ENCODE peak calls at places on chromosomes 5 and 9, in eight cellular contexts. W, X, S, H, P, M, G and K are unnamed samples.

GRCh38 chr9:132141364-132141947 is 20.4 kb upstream of the NTNG2 start:
- DNase-seq in W (no peak), H (peak), P (peak), M (no peak), G (peak), S (no peak), X (no peak), K (no peak)

GRCh38 chr9:21609506-21609905 is 127.4 kb upstream of the IFNE start:
- DNase-seq in X (no peak), P (no peak), H (no peak), W (no peak), G (no peak), M (no peak), S (no peak), K (no peak)

GRCh38 chr5:172855597-172856292 is 21.7 kb downstream of the ERGIC1 start:
- DNase-seq in S (no peak), W (no peak), X (no peak), P (no peak), H (no peak), M (no peak), G (no peak), K (no peak)

GRCh38 chr5:180785794-180786221 is 16.8 kb downstream of the MGAT1 start:
- DNase-seq in S (no peak), P (no peak), H (no peak), X (no peak), M (no peak), W (no peak), G (peak), K (peak)

GRCh38 chr9:130220351-130220750 is 45.2 kb upstream of the HMCN2 start:
- DNase-seq in W (peak), P (no peak), X (no peak), M (peak), G (no peak), S (no peak), H (no peak), K (no peak)

GRCh38 chr5:66223637-66224036 is 79.5 kb downstream of the SREK1 start:
- DNase-seq in G (peak), M (peak), H (no peak), S (no peak), P (no peak), W (peak), X (no peak), K (no peak)

GRCh38 chr5:169777112-169777511 is 140.0 kb downstream of the DOCK2 start:
- DNase-seq in S (no peak), M (no peak), W (no peak), P (no peak), G (no peak), X (no peak), H (no peak), K (no peak)

GRCh38 chr9:120841930-120842684 is 615 bp downstream of the PSMD5 start:
- DNase-seq in M (no peak), S (no peak), W (peak), G (peak), H (no peak), X (no peak), P (no peak), K (peak)

GRCh38 chr5:141844414-141845097 is 33.7 kb downstream of the PCDH1 start:
- DNase-seq in S (no peak), P (no peak), G (no peak), M (no peak), X (no peak), W (no peak), H (no peak), K (no peak)

GRCh38 chr5:7876867-7877266 is 7.9 kb downstream of the MTRR start:
- DNase-seq in G (peak), P (no peak), M (no peak), X (no peak), S (no peak), W (no peak), H (no peak), K (no peak)

GRCh38 chr9:2338770-2339169 is 282.8 kb upstream of the VLDLR start:
- DNase-seq in W (no peak), P (no peak), H (no peak), G (no peak), M (no peak), X (no peak), S (no peak), K (no peak)

GRCh38 chr5:173828952-173829351 is 59.2 kb upstream of the CPEB4 start:
- DNase-seq in W (no peak), H (no peak), M (no peak), X (no peak), S (no peak), G (no peak), P (no peak), K (no peak)

GRCh38 chr9:130172858-130173461 is 756 bp downstream of the NCS1 start:
- DNase-seq in S (no peak), H (no peak), G (no peak), W (peak), M (peak), P (no peak), X (no peak), K (no peak)

GRCh38 chr9:33718987-33719386 is 76.4 kb upstream of the PRSS3 start:
- DNase-seq in S (no peak), W (no peak), G (peak), X (no peak), P (no peak), M (no peak), H (no peak), K (no peak)

GRCh38 chr5:160271396-160271795 is 41.0 kb downstream of the CCNJL start:
- DNase-seq in M (no peak), S (no peak), P (peak), G (no peak), H (peak), X (no peak), W (peak), K (no peak)

GRCh38 chr9:27487128-27487527 is 37.0 kb upstream of the IFNK start:
- DNase-seq in X (no peak), M (no peak), P (no peak), G (no peak), H (no peak), W (peak), S (no peak), K (no peak)

GRCh38 chr5:30279237-30279636 is 914.2 kb upstream of the CDH6 start:
- DNase-seq in W (no peak), X (peak), M (no peak), P (no peak), S (no peak), H (no peak), G (peak), K (peak)

GRCh38 chr5:148846930-148847329 is 20.5 kb downstream of the ADRB2 start:
- DNase-seq in S (no peak), G (no peak), X (no peak), W (no peak), H (no peak), P (no peak), M (no peak), K (no peak)

GRCh38 chr5:35860686-35861085 is 4.0 kb downstream of the IL7R start:
- DNase-seq in H (no peak), W (no peak), S (no peak), G (peak), P (no peak), M (no peak), X (no peak), K (no peak)

GRCh38 chr5:135539430-135540005 is 3.8 kb upstream of the NEUROG1 start:
- DNase-seq in W (no peak), G (no peak), P (no peak), X (no peak), M (no peak), H (no peak), S (no peak), K (no peak)

GRCh38 chr9:94212091-94212490 is 47.0 kb upstream of the ZNF169 start:
- DNase-seq in H (no peak), S (no peak), W (no peak), X (peak), G (peak), P (no peak), M (no peak), K (no peak)

GRCh38 chr9:90340421-90340820 is 302.2 kb downstream of the DIRAS2 start:
- DNase-seq in S (no peak), G (peak), X (no peak), H (no peak), W (peak), M (no peak), P (no peak), K (no peak)

GRCh38 chr5:133819977-133820471 is 148.4 kb downstream of the C5orf15 start:
- DNase-seq in S (no peak), P (no peak), G (no peak), X (no peak), W (no peak), H (no peak), M (no peak), K (no peak)

GRCh38 chr5:157265714-157266285 is at the start of gene CYFIP2:
- DNase-seq in P (peak), G (peak), X (no peak), W (peak), M (peak), H (peak), S (peak), K (no peak)

GRCh38 chr5:16169550-16169949 is 10.0 kb downstream of the MARCHF11 start:
- DNase-seq in X (no peak), P (no peak), W (no peak), S (no peak), G (no peak), M (no peak), H (no peak), K (no peak)

GRCh38 chr9:113524460-113524859 is 60.9 kb downstream of the RGS3 start:
- DNase-seq in P (no peak), M (no peak), H (no peak), W (no peak), S (no peak), G (no peak), X (no peak), K (no peak)

GRCh38 chr9:93708987-93709302 is 132.6 kb downstream of the PHF2 start:
- DNase-seq in P (no peak), W (no peak), X (no peak), H (no peak), S (no peak), M (no peak), G (no peak), K (no peak)

GRCh38 chr5:97133106-97133505 is 9.3 kb downstream of the LIX1 start:
- DNase-seq in X (no peak), G (no peak), S (no peak), P (no peak), H (no peak), W (no peak), M (no peak), K (no peak)

GRCh38 chr5:142316051-142316450 is 8.8 kb downstream of the SPRY4 start:
- DNase-seq in M (no peak), X (no peak), G (no peak), P (peak), H (peak), W (peak), S (no peak), K (no peak)

GRCh38 chr5:91311697-91312501 is 71.2 kb downstream of the ARRDC3 start:
- DNase-seq in X (peak), H (peak), S (peak), P (no peak), W (no peak), G (peak), M (no peak), K (peak)

GRCh38 chr5:122951658-122952057 is 84.9 kb downstream of the PPIC start:
- DNase-seq in X (no peak), W (no peak), H (no peak), P (no peak), M (no peak), S (no peak), G (no peak), K (no peak)

GRCh38 chr5:94228791-94229190 is 389.6 kb downstream of the KIAA0825 start:
- DNase-seq in S (no peak), W (no peak), G (no peak), H (no peak), P (no peak), M (no peak), X (no peak), K (no peak)

GRCh38 chr9:72721086-72721485 is 199.7 kb downstream of the TMC1 start:
- DNase-seq in S (no peak), X (no peak), M (no peak), P (no peak), G (no peak), W (no peak), H (no peak), K (no peak)

GRCh38 chr5:53343187-53343586 is 137.2 kb upstream of the FST start:
- DNase-seq in G (peak), S (no peak), M (no peak), X (peak), W (no peak), P (no peak), H (no peak), K (peak)

GRCh38 chr5:74642543-74642863 is 2.0 kb upstream of the ENC1 start:
- DNase-seq in X (no peak), W (no peak), M (no peak), G (no peak), H (no peak), P (no peak), S (no peak), K (no peak)

GRCh38 chr5:160787247-160787646 is 64.8 kb downstream of the ATP10B start:
- DNase-seq in P (no peak), G (no peak), M (no peak), W (peak), H (peak), X (no peak), S (no peak), K (no peak)

GRCh38 chr9:113151696-113152630 is 1.2 kb downstream of the SLC31A2 start:
- DNase-seq in G (no peak), W (no peak), M (no peak), X (no peak), H (no peak), P (no peak), S (no peak), K (no peak)

GRCh38 chr5:180860273-180860886 is 696 bp downstream of the ZFP62 start:
- DNase-seq in W (peak), X (no peak), M (no peak), G (peak), P (no peak), H (peak), S (peak), K (no peak)

GRCh38 chr5:124677376-124677998 is 69.0 kb downstream of the ZNF608 start:
- DNase-seq in H (no peak), M (no peak), X (no peak), G (no peak), W (peak), P (peak), S (no peak), K (no peak)

GRCh38 chr9:123749580-123750202 is 180.2 kb downstream of the DENND1A start:
- DNase-seq in H (no peak), M (no peak), P (no peak), S (peak), W (no peak), G (no peak), X (no peak), K (no peak)